ENCODE peak calls at places on chromosomes 7 and 10, in nine cellular contexts. C, U, D, A, R, O, Y, I and K are unnamed samples.

GRCh38 chr7:30846378-30846777 is 65.3 kb upstream of the AQP1 start:
- DNase-seq in I (peak), R (peak), A (no peak), Y (peak), U (no peak), C (no peak), D (no peak), O (no peak), K (no peak)

GRCh38 chr7:76281006-76281705 is 21.3 kb upstream of the HSPB1 start:
- DNase-seq in D (no peak), R (no peak), C (no peak), Y (no peak), I (no peak), U (no peak), O (no peak), A (no peak), K (no peak)

GRCh38 chr10:63976538-63976937 is 455.3 kb downstream of the REEP3 start:
- DNase-seq in A (peak), Y (peak), O (peak), D (no peak), I (peak), U (peak), R (peak), C (peak), K (peak)

GRCh38 chr7:15600298-15600697 is 38.5 kb upstream of the AGMO start:
- DNase-seq in C (no peak), O (no peak), Y (no peak), R (no peak), D (no peak), A (no peak), I (no peak), U (no peak), K (no peak)

GRCh38 chr7:130695840-130696239 is 9.5 kb upstream of the TSGA13 start:
- DNase-seq in D (peak), U (peak), Y (no peak), A (peak), C (peak), R (no peak), O (peak), I (peak), K (no peak)

GRCh38 chr7:98091061-98091460 is 15.6 kb upstream of the LMTK2 start:
- DNase-seq in A (no peak), D (no peak), R (no peak), O (no peak), I (peak), U (no peak), C (peak), Y (no peak), K (no peak)

GRCh38 chr10:100829933-100830727 is 82.6 kb upstream of the SLF2 start:
- DNase-seq in I (no peak), C (no peak), O (no peak), A (no peak), R (no peak), Y (no peak), U (no peak), D (no peak), K (no peak)

GRCh38 chr10:132363921-132364593 is 32.1 kb downstream of the LRRC27 start:
- DNase-seq in U (no peak), O (no peak), C (no peak), I (peak), R (no peak), D (peak), A (no peak), Y (no peak), K (no peak)

GRCh38 chr7:16432425-16432731 is 11.0 kb upstream of the CRPPA start:
- DNase-seq in D (no peak), U (no peak), O (no peak), C (no peak), Y (no peak), R (no peak), I (no peak), A (no peak), K (no peak)

GRCh38 chr10:71835671-71836593 is 15.1 kb downstream of the PSAP start:
- DNase-seq in A (no peak), U (peak), Y (peak), D (peak), I (no peak), O (no peak), R (peak), C (peak), K (peak)

GRCh38 chr10:132938472-132939329 is 3.7 kb downstream of the CFAP46 start:
- DNase-seq in D (no peak), I (no peak), A (no peak), R (no peak), O (no peak), C (no peak), U (peak), Y (no peak), K (no peak)

GRCh38 chr10:109587366-109587765 is 335.9 kb downstream of the XPNPEP1 start:
- DNase-seq in Y (no peak), I (no peak), R (no peak), U (no peak), C (no peak), O (no peak), D (no peak), A (no peak), K (no peak)

GRCh38 chr10:48899781-48900180 is 39.9 kb downstream of the LRRC18 start:
- DNase-seq in O (no peak), A (no peak), Y (no peak), R (no peak), I (no peak), U (no peak), C (no peak), D (no peak), K (no peak)

GRCh38 chr7:152527610-152528032 is 91.8 kb upstream of the KMT2C start:
- DNase-seq in A (no peak), R (no peak), Y (peak), C (no peak), O (no peak), D (no peak), I (no peak), U (no peak), K (peak)

GRCh38 chr7:108525327-108525984 is 479 bp downstream of the PNPLA8 start:
- DNase-seq in I (peak), D (peak), U (peak), Y (no peak), O (peak), A (peak), C (peak), R (no peak), K (peak)

GRCh38 chr10:96600337-96600736 is 13.5 kb upstream of the TM9SF3 start:
- DNase-seq in Y (no peak), U (no peak), C (no peak), O (no peak), A (no peak), I (no peak), D (no peak), R (peak), K (no peak)

GRCh38 chr10:128047337-128047736 is 78.9 kb downstream of the MKI67 start:
- DNase-seq in C (no peak), U (peak), A (peak), Y (no peak), I (peak), D (no peak), O (no peak), R (peak), K (no peak)

GRCh38 chr10:25575343-25575742 is 358.7 kb upstream of the MYO3A start:
- DNase-seq in I (peak), O (no peak), R (no peak), Y (no peak), D (no peak), C (no peak), U (no peak), A (no peak), K (no peak)

GRCh38 chr10:184911-185310 is 49.7 kb downstream of the ZMYND11 start:
- DNase-seq in R (no peak), O (no peak), C (peak), I (peak), Y (no peak), D (peak), A (no peak), U (no peak), K (no peak)

GRCh38 chr7:88500146-88500545 is 193.5 kb upstream of the STEAP4 start:
- DNase-seq in D (no peak), Y (no peak), A (no peak), R (no peak), O (no peak), U (no peak), I (no peak), C (no peak), K (peak)

GRCh38 chr10:88243847-88244730 is 339.0 kb downstream of the RNLS start:
- DNase-seq in D (peak), R (peak), C (peak), Y (peak), O (no peak), I (no peak), U (no peak), A (no peak), K (peak)

GRCh38 chr7:152414779-152415178 is 21.0 kb downstream of the KMT2C start:
- DNase-seq in I (no peak), C (no peak), O (no peak), D (no peak), Y (no peak), A (no peak), R (no peak), U (no peak), K (no peak)

GRCh38 chr7:150365673-150366398 is 2.8 kb upstream of the REPIN1 start:
- DNase-seq in C (no peak), U (no peak), I (no peak), D (no peak), Y (no peak), R (no peak), A (no peak), O (no peak), K (no peak)

GRCh38 chr7:91556956-91557650 is 292.9 kb downstream of the FZD1 start:
- DNase-seq in U (no peak), D (peak), C (no peak), O (no peak), A (no peak), R (no peak), I (peak), Y (no peak), K (no peak)

GRCh38 chr10:15136960-15137359 is 31.5 kb downstream of the NMT2 start:
- DNase-seq in C (peak), R (no peak), O (no peak), U (no peak), I (no peak), D (no peak), A (no peak), Y (no peak), K (no peak)

GRCh38 chr10:93072713-93073538 is 767 bp upstream of the CYP26A1 start:
- DNase-seq in U (no peak), O (no peak), I (no peak), C (no peak), D (no peak), Y (no peak), R (no peak), A (no peak), K (no peak)

GRCh38 chr10:93074137-93074596 is 474 bp downstream of the CYP26A1 start:
- DNase-seq in D (no peak), R (no peak), I (no peak), U (no peak), C (no peak), Y (no peak), O (no peak), A (no peak), K (peak)

GRCh38 chr10:93073539-93074136 is at the start of gene CYP26A1:
- DNase-seq in Y (no peak), D (no peak), U (no peak), R (no peak), C (no peak), I (no peak), O (no peak), A (no peak), K (no peak)

GRCh38 chr10:93075369-93076221 is 1.9 kb downstream of the CYP26A1 start:
- DNase-seq in A (no peak), I (no peak), O (no peak), D (no peak), U (no peak), C (no peak), R (no peak), Y (no peak), K (no peak)

GRCh38 chr10:93074597-93075368 is 1.1 kb downstream of the CYP26A1 start:
- DNase-seq in O (no peak), D (no peak), C (no peak), R (no peak), A (no peak), Y (no peak), U (no peak), I (no peak), K (no peak)
- H3K4me3 ChIP-seq in O (no peak), D (no peak), C (no peak), R (no peak), A (no peak), Y (no peak), U (no peak), I (no peak), K (no peak)

GRCh38 chr10:68869623-68870022 is 31.5 kb upstream of the DDX50 start:
- DNase-seq in C (no peak), D (no peak), Y (no peak), A (no peak), O (no peak), U (no peak), R (no peak), I (no peak), K (no peak)
- H3K4me3 ChIP-seq in C (no peak), D (no peak), Y (no peak), A (no peak), O (no peak), U (no peak), R (no peak), I (no peak), K (no peak)

DNA sequence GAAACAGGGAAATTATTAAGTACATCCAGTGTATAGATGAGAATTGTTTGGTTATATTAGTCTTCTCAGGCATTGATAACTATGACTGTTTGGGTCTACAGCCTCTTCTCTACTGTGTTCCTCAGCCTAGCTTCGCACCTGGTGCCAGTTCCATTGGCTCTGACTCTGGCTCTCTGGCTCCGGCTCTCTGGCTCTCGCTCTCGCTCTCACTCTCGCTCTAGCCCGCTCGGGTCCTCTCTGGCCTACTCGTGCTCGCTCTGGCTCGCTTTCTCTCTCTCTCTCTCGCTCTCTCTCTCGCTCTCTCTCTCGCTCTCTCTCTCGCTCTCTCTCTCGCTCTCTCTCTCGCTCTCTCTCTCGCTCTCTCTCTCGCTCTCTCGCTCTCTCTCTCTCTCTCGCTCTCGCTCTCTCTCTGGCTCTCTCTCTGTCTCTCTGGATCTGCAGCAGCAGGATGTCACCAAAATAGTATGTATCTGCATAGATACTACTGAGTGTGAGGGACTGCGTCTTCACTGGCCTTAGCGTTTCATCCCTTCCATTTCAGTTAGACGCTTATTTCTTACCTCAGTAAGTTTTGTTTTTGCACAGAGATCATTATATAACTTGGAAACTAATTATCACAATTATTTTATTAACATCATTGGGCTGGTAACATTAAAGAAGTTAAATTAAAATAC is 6.5 kb upstream of the SSBP1 start:
- DNase-seq in U (no peak), I (no peak), R (no peak), O (no peak), A (no peak), C (no peak), D (no peak), Y (no peak), K (no peak)
- H3K4me3 ChIP-seq in U (no peak), I (no peak), R (no peak), O (no peak), A (no peak), C (no peak), D (no peak), Y (no peak), K (no peak)

GRCh38 chr10:119211625-119212441 is 4.5 kb downstream of the GRK5 start:
- DNase-seq in A (no peak), U (no peak), Y (no peak), R (no peak), O (no peak), D (peak), C (no peak), I (no peak), K (no peak)
- H3K4me3 ChIP-seq in A (no peak), U (no peak), Y (no peak), R (no peak), O (peak), D (no peak), C (no peak), I (no peak), K (no peak)

GRCh38 chr7:49247759-49248158 is 323.4 kb downstream of the CDC14C start:
- DNase-seq in O (no peak), R (no peak), D (no peak), A (no peak), Y (no peak), U (no peak), I (no peak), C (no peak), K (no peak)

GRCh38 chr7:49243521-49243920 is 319.2 kb downstream of the CDC14C start:
- DNase-seq in U (no peak), R (no peak), A (no peak), O (no peak), C (no peak), D (no peak), I (no peak), Y (no peak), K (no peak)

GRCh38 chr7:49244543-49244942 is 320.2 kb downstream of the CDC14C start:
- DNase-seq in Y (no peak), R (no peak), D (no peak), C (no peak), U (no peak), I (no peak), O (no peak), A (no peak), K (no peak)

GRCh38 chr7:49245062-49245461 is 320.7 kb downstream of the CDC14C start:
- DNase-seq in I (no peak), U (no peak), C (no peak), D (no peak), A (no peak), O (no peak), Y (no peak), R (no peak), K (no peak)
- H3K4me3 ChIP-seq in I (no peak), U (no peak), C (no peak), D (no peak), A (no peak), O (no peak), Y (no peak), R (no peak), K (no peak)

GRCh38 chr7:11540271-11540761 is 291.7 kb downstream of the THSD7A start:
- DNase-seq in C (no peak), D (peak), Y (no peak), I (peak), R (no peak), O (no peak), A (peak), U (peak), K (no peak)
- H3K4me3 ChIP-seq in C (no peak), D (no peak), Y (no peak), I (no peak), R (no peak), O (no peak), A (no peak), U (no peak), K (no peak)

GRCh38 chr10:102770792-102771191 is 27.0 kb downstream of the WBP1L start:
- DNase-seq in O (no peak), D (no peak), Y (peak), C (peak), R (no peak), U (no peak), A (no peak), I (peak), K (no peak)

GRCh38 chr10:102764340-102765257 is 20.9 kb downstream of the WBP1L start:
- DNase-seq in R (no peak), O (no peak), C (peak), A (no peak), U (no peak), D (no peak), Y (no peak), I (no peak), K (no peak)

GRCh38 chr10:102770108-102770482 is 26.3 kb downstream of the WBP1L start:
- DNase-seq in C (no peak), U (no peak), O (no peak), I (no peak), A (no peak), R (no peak), Y (no peak), D (no peak), K (no peak)

GRCh38 chr10:102769375-102770107 is 25.8 kb downstream of the WBP1L start:
- DNase-seq in A (no peak), C (peak), Y (no peak), I (peak), U (no peak), D (no peak), R (no peak), O (peak), K (no peak)

DNA sequence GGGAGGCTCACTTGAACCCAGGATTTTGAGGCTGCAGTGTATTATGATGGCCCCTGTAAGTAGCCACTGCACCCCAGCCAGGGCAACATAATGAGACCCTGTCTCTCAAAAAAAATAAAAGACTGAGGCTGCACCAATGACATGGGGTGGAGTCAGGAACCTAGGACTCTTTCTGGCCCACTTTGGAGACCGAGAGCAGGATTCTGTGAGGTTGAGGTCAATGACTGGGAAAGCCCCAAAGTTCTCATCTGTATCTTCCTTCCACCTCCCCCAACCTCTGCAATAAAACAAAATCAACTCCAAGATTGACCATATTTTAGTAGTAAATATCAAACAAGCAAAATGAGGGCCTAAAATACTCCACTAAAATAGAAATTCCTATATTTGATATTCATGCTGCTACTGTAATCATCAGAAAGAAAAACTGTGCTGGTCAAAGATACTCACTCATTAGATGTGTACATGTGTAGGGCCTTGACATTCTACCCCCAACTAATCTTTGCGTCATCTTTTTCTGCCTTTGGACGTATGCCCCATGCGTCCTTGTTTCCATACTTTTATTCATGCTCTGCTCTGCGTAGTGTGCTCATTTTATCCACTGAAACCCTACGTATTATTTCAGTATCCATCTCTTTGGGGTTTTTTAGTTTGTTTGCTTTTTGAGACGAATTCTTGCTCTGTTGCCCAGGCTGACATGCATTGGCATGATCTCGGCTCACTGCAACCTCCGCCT is 23.8 kb downstream of the WBP1L start:
- DNase-seq in I (peak), O (no peak), Y (no peak), D (no peak), U (no peak), C (no peak), A (no peak), R (no peak), K (no peak)
- H3K4me3 ChIP-seq in I (no peak), O (no peak), Y (no peak), D (no peak), U (no peak), C (no peak), A (no peak), R (no peak), K (no peak)